ENCODE peak calls at places on chromosomes 13 and 19, in seven cellular contexts. X, P, M, K, D, G and V are unnamed samples.

GRCh38 chr13:51370116-51370515 is 30.6 kb downstream of the SERPINE3 start:
- DNase-seq in X (no peak), P (no peak), M (no peak), K (no peak), D (no peak), G (no peak), V (no peak)

GRCh38 chr19:33235269-33235995 is 9.8 kb upstream of the SLC7A10 start:
- DNase-seq in X (peak), P (peak), M (no peak), K (no peak), D (peak), G (peak), V (peak)

GRCh38 chr19:6030214-6030507 is 52.2 kb upstream of the RANBP3 start:
- DNase-seq in X (no peak), P (no peak), M (no peak), K (no peak), D (no peak), G (no peak), V (no peak)

GRCh38 chr19:33298146-33298911 is 4.0 kb downstream of the CEBPA start:
- DNase-seq in X (no peak), P (no peak), M (no peak), K (no peak), D (no peak), G (no peak), V (no peak)

GRCh38 chr13:76711515-76712182 is 174.6 kb downstream of the KCTD12 start:
- DNase-seq in X (peak), P (no peak), M (peak), K (no peak), D (no peak), G (no peak), V (no peak)

GRCh38 chr13:44921931-44922758 is 67.1 kb downstream of the NUFIP1 start:
- DNase-seq in X (peak), P (no peak), M (peak), K (no peak), D (no peak), G (no peak), V (no peak)

GRCh38 chr13:40440990-40441820 is 225.2 kb downstream of the FOXO1 start:
- DNase-seq in X (peak), P (no peak), M (peak), K (no peak), D (peak), G (no peak), V (peak)

GRCh38 chr13:76086729-76087128 is 450.6 kb downstream of the LMO7 start:
- DNase-seq in X (no peak), P (no peak), M (no peak), K (no peak), D (no peak), G (no peak), V (no peak)

GRCh38 chr19:49335784-49336481 is 727 bp downstream of the CD37 start:
- DNase-seq in X (no peak), P (no peak), M (no peak), K (no peak), D (no peak), G (peak), V (no peak)

GRCh38 chr13:110493613-110494012 is 67.9 kb downstream of the RAB20 start:
- DNase-seq in X (no peak), P (no peak), M (no peak), K (no peak), D (no peak), G (no peak), V (no peak)

GRCh38 chr19:56933014-56933705 is 92.6 kb upstream of the PEG3 start:
- DNase-seq in X (no peak), P (no peak), M (no peak), K (no peak), D (no peak), G (no peak), V (no peak)

GRCh38 chr13:29039212-29039611 is 219.1 kb downstream of the MTUS2 start:
- DNase-seq in X (no peak), P (no peak), M (no peak), K (no peak), D (no peak), G (no peak), V (no peak)
- H3K4me3 ChIP-seq in X (no peak), P (no peak), M (no peak), K (no peak), D (no peak), G (no peak), V (no peak)

GRCh38 chr19:3096902-3097326 is 2.8 kb downstream of the GNA11 start:
- DNase-seq in X (no peak), P (no peak), M (no peak), K (no peak), D (no peak), G (no peak), V (no peak)

GRCh38 chr19:3098515-3099346 is 4.6 kb downstream of the GNA11 start:
- DNase-seq in X (no peak), P (peak), M (no peak), K (no peak), D (peak), G (peak), V (no peak)

GRCh38 chr19:3099347-3100145 is 5.4 kb downstream of the GNA11 start:
- DNase-seq in X (no peak), P (no peak), M (no peak), K (no peak), D (no peak), G (no peak), V (no peak)

GRCh38 chr19:3097442-3097871 is 3.3 kb downstream of the GNA11 start:
- DNase-seq in X (no peak), P (no peak), M (no peak), K (no peak), D (peak), G (no peak), V (no peak)

GRCh38 chr19:3098141-3098514 is 4.0 kb downstream of the GNA11 start:
- DNase-seq in X (no peak), P (no peak), M (no peak), K (no peak), D (peak), G (no peak), V (no peak)
- H3K4me3 ChIP-seq in X (peak), P (no peak), M (no peak), K (peak), D (peak), G (no peak), V (no peak)

DNA sequence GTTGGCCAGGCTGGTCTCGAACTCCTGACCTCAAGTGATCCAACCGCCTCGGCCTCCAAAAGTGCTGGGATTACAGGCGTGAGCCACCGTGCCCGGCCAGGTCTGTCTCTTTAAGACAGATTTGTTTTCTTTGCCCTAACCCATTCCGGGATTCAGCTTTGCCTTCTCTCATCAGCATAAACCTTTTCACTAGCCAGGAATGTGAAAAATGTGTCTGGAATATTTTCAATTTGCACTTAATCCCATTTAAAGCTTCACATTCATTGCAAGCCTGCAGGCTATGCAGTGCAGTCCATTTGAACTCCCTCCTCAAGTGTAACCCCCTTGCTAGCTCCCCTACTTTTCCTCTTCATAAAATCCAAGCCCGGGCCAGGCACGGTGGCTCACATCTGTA is 880 bp upstream of the TMEM160 start:
- DNase-seq in X (no peak), P (no peak), M (peak), K (no peak), D (no peak), G (no peak), V (no peak)
- H3K4me3 ChIP-seq in X (no peak), P (no peak), M (no peak), K (peak), D (no peak), G (no peak), V (peak)

GRCh38 chr19:17862711-17863519 is 3.2 kb downstream of the RPL18A start:
- DNase-seq in X (no peak), P (no peak), M (no peak), K (no peak), D (no peak), G (no peak), V (no peak)
- H3K4me3 ChIP-seq in X (no peak), P (no peak), M (no peak), K (no peak), D (no peak), G (no peak), V (peak)

GRCh38 chr13:71610876-71611275 is 256.1 kb downstream of the DACH1 start:
- DNase-seq in X (no peak), P (no peak), M (no peak), K (no peak), D (no peak), G (no peak), V (no peak)
- H3K4me3 ChIP-seq in X (no peak), P (no peak), M (no peak), K (no peak), D (no peak), G (no peak), V (no peak)

DNA sequence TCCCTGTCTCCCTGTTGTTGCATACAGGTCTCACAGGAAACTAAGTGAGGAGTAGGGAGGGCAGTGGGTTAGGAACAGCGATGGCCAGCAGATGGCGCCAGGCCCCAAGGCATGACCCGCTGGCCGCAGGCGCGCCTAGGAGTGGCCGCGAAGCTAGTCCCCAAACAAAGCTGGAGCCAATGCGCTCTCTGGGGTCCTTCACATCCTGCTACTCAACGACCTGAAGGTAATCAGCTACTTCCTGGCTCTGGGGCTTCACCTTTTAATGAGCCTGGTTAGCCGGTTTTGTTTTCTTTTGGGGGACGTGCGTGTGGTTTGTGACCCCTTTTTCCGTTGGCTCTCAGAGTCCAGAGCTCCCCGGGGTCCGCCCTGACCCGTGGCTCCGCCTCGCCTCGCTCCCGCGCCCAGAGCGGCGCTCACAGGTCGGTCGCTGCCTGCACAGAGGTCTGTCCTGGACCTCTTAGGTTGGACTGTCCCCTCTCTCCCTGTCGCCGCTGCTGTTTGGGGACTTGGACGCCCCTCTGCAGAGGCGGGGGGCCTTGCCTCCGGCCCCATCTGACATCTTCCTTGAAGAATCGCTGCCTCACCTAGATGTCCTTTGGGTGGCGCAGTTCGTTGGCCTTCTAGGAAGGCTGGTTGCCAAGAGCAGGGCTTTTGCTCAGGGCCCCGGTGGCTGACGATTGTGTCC is 62.2 kb upstream of the GTF3A start:
- DNase-seq in X (peak), P (peak), M (no peak), K (peak), D (peak), G (peak), V (peak)
- H3K4me3 ChIP-seq in X (peak), P (no peak), M (peak), K (peak), D (peak), G (peak), V (peak)